ENCODE peak calls at places on chromosomes 2 and 18, in ten cellular contexts. M is T-helper 1 cell; X is astrocyte; I is activated naive CD8-positive, alpha-beta T cell treated with anti-CD3 and anti-CD28 coated beads, Interleukin-2, amount 10 ng/mL, durations not matched to agents 7 days and 5 days; R is mammary epithelial cell; S is activated CD4-positive, alpha-beta T cell treated with anti-CD3 and anti-CD28 coated beads for 4 hours; Z is stimulated activated CD8-positive, alpha-beta memory T cell treated with anti-CD3 and anti-CD28 coated beads, Interleukin-4, amount 100 ng/mL, for 4 hours; U is H9; G is smooth muscle cell of the brain vasculature; Q is GM10248. P is an unnamed sample.

GRCh38 chr2:143297182-143297581 is 168.0 kb downstream of the ARHGAP15 start:
- DNase-seq in Q (no peak), S (no peak), X (no peak), U (no peak), G (no peak), R (no peak), M (no peak), Z (no peak), I (no peak), P (no peak)

GRCh38 chr2:25161055-25161781 is 7.2 kb downstream of the POMC start:
- DNase-seq in X (peak; percentile 10), M (peak; percentile 42), I (peak; percentile 82), G (no peak), Q (peak; percentile 71), R (no peak), U (peak; percentile 79), S (peak; percentile 66), Z (peak; percentile 46), P (peak; percentile 24)

GRCh38 chr18:80145191-80145799 is 36.2 kb downstream of the ADNP2 start:
- DNase-seq in I (no peak), X (no peak), U (no peak), G (no peak), Z (no peak), Q (no peak), M (no peak), R (no peak), S (no peak), P (peak; percentile 11)

GRCh38 chr2:116133563-116133962 is 1680.9 kb upstream of the DDX18 start:
- DNase-seq in G (no peak), Q (no peak), S (no peak), U (no peak), Z (no peak), M (no peak), I (no peak), X (no peak), R (no peak), P (no peak)

GRCh38 chr2:241855888-241856422 is 2.7 kb downstream of the PDCD1 start:
- DNase-seq in I (no peak), S (no peak), G (no peak), M (no peak), Q (no peak), R (no peak), U (no peak), X (no peak), Z (no peak), P (no peak)

GRCh38 chr2:60821587-60822302 is 59.6 kb upstream of the REL start:
- DNase-seq in S (no peak), I (no peak), X (no peak), G (no peak), U (no peak), M (no peak), Q (no peak), Z (no peak), R (no peak), P (no peak)

GRCh38 chr2:46504685-46505559 is 25.6 kb downstream of the TMEM247 start:
- DNase-seq in Z (no peak), G (no peak), X (no peak), S (no peak), R (peak; percentile 12), U (no peak), M (no peak), I (no peak), Q (no peak), P (no peak)

GRCh38 chr2:34899079-34899478 is 1300.0 kb upstream of the FAM98A start:
- DNase-seq in Z (no peak), G (no peak), U (no peak), X (no peak), Q (no peak), S (no peak), R (no peak), M (no peak), I (no peak), P (no peak)

GRCh38 chr18:9135912-9136314 is 668 bp upstream of the ANKRD12 start:
- DNase-seq in I (no peak), S (peak; percentile 47), Q (no peak), U (peak; percentile 86), G (no peak), M (no peak), R (peak; percentile 56), X (no peak), Z (no peak), P (peak; percentile 29)

P was measured in lung microvascular endothelial cell.